ENCODE peak calls at places on chromosomes 6 and 20, in five cellular contexts. L is T47D, M is T-helper 1 cell, K is fibroblast of mammary gland, D is mucosa of descending colon. B is an unnamed sample.

GRCh38 chr20:62931464-62931863 is 5.2 kb upstream of the DIDO1 start:
- DNase-seq in L (no peak), K (no peak), M (no peak), D (no peak), B (no peak)

GRCh38 chr20:1949306-1949705 is 44.6 kb downstream of the PDYN start:
- DNase-seq in L (no peak), D (no peak), K (peak), M (no peak), B (no peak)

GRCh38 chr20:24821391-24821790 is 127.7 kb upstream of the CST7 start:
- DNase-seq in D (no peak), L (no peak), M (no peak), K (no peak), B (no peak)

GRCh38 chr6:12008366-12009179 is 3.5 kb upstream of the HIVEP1 start:
- DNase-seq in D (peak), K (peak), L (peak), M (peak), B (peak)

GRCh38 chr6:2047855-2048254 is 197.6 kb downstream of the GMDS start:
- DNase-seq in K (peak), L (no peak), M (no peak), D (no peak), B (no peak)

GRCh38 chr20:19875746-19876145 is 117.7 kb downstream of the RIN2 start:
- DNase-seq in D (no peak), K (peak), M (no peak), L (no peak), B (no peak)

GRCh38 chr6:36962874-36963273 is 8.3 kb downstream of the PI16 start:
- DNase-seq in L (peak), K (peak), D (peak), M (peak), B (no peak)

GRCh38 chr20:23879811-23880374 is 345 bp upstream of the CST5 start:
- DNase-seq in L (no peak), K (no peak), M (no peak), D (no peak), B (no peak)

GRCh38 chr6:56374841-56375369 is 127.5 kb upstream of the COL21A1 start:
- DNase-seq in K (peak), M (no peak), D (no peak), L (no peak), B (no peak)

GRCh38 chr6:129621252-129621651 is 88.7 kb downstream of the ARHGAP18 start:
- DNase-seq in L (peak), D (no peak), M (peak), K (peak), B (no peak)

GRCh38 chr6:125953502-125953875 is 3.1 kb upstream of the HINT3 start:
- DNase-seq in L (peak), D (peak), M (no peak), K (no peak), B (no peak)

GRCh38 chr6:53426544-53427270 is 78.0 kb upstream of the ELOVL5 start:
- DNase-seq in M (no peak), K (peak), D (no peak), L (no peak), B (no peak)

GRCh38 chr6:32883789-32884188 is 29.8 kb downstream of the PSMB9 start:
- DNase-seq in D (no peak), K (peak), L (no peak), M (no peak), B (no peak)